ENCODE peak calls at places on chromosomes 12 and 14, in nine cellular contexts. Z, L, Y, K, H, X, S, B and R are unnamed samples.

GRCh38 chr12:75705749-75706719 is 194.6 kb upstream of the KRR1 start:
- DNase-seq in Z (peak), L (peak), Y (peak), K (peak), H (no peak), X (no peak), S (peak), B (no peak), R (no peak)

GRCh38 chr14:22513066-22513812 is 75.8 kb downstream of the DAD1 start:
- DNase-seq in Z (no peak), L (no peak), Y (no peak), K (no peak), H (no peak), X (no peak), S (no peak), B (no peak), R (no peak)

GRCh38 chr14:63287661-63288483 is 30.9 kb downstream of the GPHB5 start:
- DNase-seq in Z (no peak), L (no peak), Y (no peak), K (peak), H (no peak), X (no peak), S (no peak), B (no peak), R (no peak)

GRCh38 chr14:31122098-31122611 is 85.4 kb downstream of the HECTD1 start:
- DNase-seq in Z (no peak), L (no peak), Y (no peak), K (peak), H (no peak), X (no peak), S (no peak), B (no peak), R (no peak)

GRCh38 chr12:42450248-42450647 is 124.3 kb downstream of the PPHLN1 start:
- DNase-seq in Z (no peak), L (no peak), Y (peak), K (peak), H (no peak), X (no peak), S (no peak), B (no peak), R (no peak)

GRCh38 chr12:74890237-74890599 is 319.4 kb downstream of the KCNC2 start:
- DNase-seq in Z (peak), L (no peak), Y (peak), K (peak), H (peak), X (no peak), S (peak), B (no peak), R (peak)

GRCh38 chr14:32358781-32359180 is 29.7 kb downstream of the AKAP6 start:
- DNase-seq in Z (no peak), L (no peak), Y (no peak), K (no peak), H (peak), X (no peak), S (no peak), B (peak), R (no peak)

GRCh38 chr14:67863223-67863622 is 43.6 kb downstream of the RAD51B start:
- DNase-seq in Z (no peak), L (no peak), Y (peak), K (no peak), H (no peak), X (no peak), S (no peak), B (no peak), R (no peak)

GRCh38 chr12:54949041-54949721 is 35.4 kb downstream of the TESPA1 start:
- DNase-seq in Z (no peak), L (no peak), Y (no peak), K (no peak), H (no peak), X (no peak), S (no peak), B (no peak), R (no peak)

GRCh38 chr12:109153711-109154434 is 37.5 kb downstream of the ACACB start:
- DNase-seq in Z (peak), L (peak), Y (no peak), K (no peak), H (peak), X (no peak), S (no peak), B (peak), R (peak)

GRCh38 chr12:795305-795704 is 42.9 kb downstream of the WNK1 start:
- DNase-seq in Z (no peak), L (no peak), Y (no peak), K (no peak), H (no peak), X (no peak), S (no peak), B (no peak), R (no peak)

GRCh38 chr12:131432532-131433260 is 278.2 kb upstream of the SFSWAP start:
- DNase-seq in Z (no peak), L (no peak), Y (no peak), K (no peak), H (no peak), X (peak), S (no peak), B (peak), R (no peak)

GRCh38 chr12:5184159-5184558 is 140.5 kb downstream of the KCNA5 start:
- DNase-seq in Z (no peak), L (no peak), Y (no peak), K (peak), H (peak), X (no peak), S (no peak), B (no peak), R (no peak)

GRCh38 chr14:64800000-64800399 is 79.7 kb downstream of the SPTB start:
- DNase-seq in Z (peak), L (peak), Y (peak), K (peak), H (peak), X (peak), S (peak), B (peak), R (peak)

GRCh38 chr14:89848165-89848564 is 106.4 kb downstream of the EFCAB11 start:
- DNase-seq in Z (no peak), L (no peak), Y (no peak), K (peak), H (peak), X (no peak), S (no peak), B (no peak), R (no peak)

GRCh38 chr14:100665518-100666032 is 61.1 kb upstream of the DLK1 start:
- DNase-seq in Z (peak), L (no peak), Y (peak), K (peak), H (no peak), X (no peak), S (no peak), B (no peak), R (no peak)

GRCh38 chr12:104510145-104510872 is 53.6 kb downstream of the CHST11 start:
- DNase-seq in Z (no peak), L (no peak), Y (no peak), K (no peak), H (no peak), X (no peak), S (no peak), B (no peak), R (no peak)

GRCh38 chr14:77099425-77100167 is 1.5 kb downstream of the CIPC start:
- DNase-seq in Z (peak), L (no peak), Y (peak), K (peak), H (no peak), X (no peak), S (no peak), B (no peak), R (no peak)

GRCh38 chr12:89280833-89281533 is 71.3 kb downstream of the DUSP6 start:
- DNase-seq in Z (no peak), L (no peak), Y (peak), K (no peak), H (no peak), X (no peak), S (no peak), B (peak), R (peak)

GRCh38 chr12:40086471-40086870 is 19.4 kb downstream of the SLC2A13 start:
- DNase-seq in Z (no peak), L (no peak), Y (no peak), K (no peak), H (no peak), X (no peak), S (no peak), B (no peak), R (no peak)

GRCh38 chr14:59919582-59920377 is at the start of gene LRRC9:
- DNase-seq in Z (peak), L (peak), Y (no peak), K (peak), H (peak), X (peak), S (no peak), B (peak), R (no peak)

GRCh38 chr12:47736877-47737676 is 11.8 kb upstream of the ENDOU start:
- DNase-seq in Z (peak), L (peak), Y (no peak), K (peak), H (no peak), X (no peak), S (no peak), B (no peak), R (no peak)

GRCh38 chr12:25957898-25958253 is 606 bp upstream of the RASSF8 start:
- DNase-seq in Z (no peak), L (no peak), Y (peak), K (peak), H (peak), X (no peak), S (no peak), B (no peak), R (peak)

GRCh38 chr12:16513231-16513630 is 92.7 kb downstream of the LMO3 start:
- DNase-seq in Z (no peak), L (no peak), Y (no peak), K (no peak), H (no peak), X (no peak), S (no peak), B (no peak), R (no peak)

GRCh38 chr12:45213107-45213506 is 2.8 kb upstream of the ANO6 start:
- DNase-seq in Z (no peak), L (no peak), Y (no peak), K (no peak), H (no peak), X (no peak), S (no peak), B (no peak), R (no peak)

GRCh38 chr12:4148418-4149056 is 125.0 kb upstream of the CCND2 start:
- DNase-seq in Z (no peak), L (no peak), Y (no peak), K (no peak), H (no peak), X (peak), S (no peak), B (no peak), R (peak)

GRCh38 chr14:42130809-42131208 is 524.1 kb downstream of the LRFN5 start:
- DNase-seq in Z (no peak), L (no peak), Y (peak), K (peak), H (no peak), X (no peak), S (no peak), B (no peak), R (no peak)

GRCh38 chr14:99395904-99396530 is 84.6 kb downstream of the SETD3 start:
- DNase-seq in Z (no peak), L (no peak), Y (peak), K (peak), H (no peak), X (no peak), S (peak), B (no peak), R (no peak)

GRCh38 chr14:95662376-95663186 is 23.6 kb upstream of the TCL1B start:
- DNase-seq in Z (peak), L (no peak), Y (no peak), K (peak), H (no peak), X (peak), S (no peak), B (no peak), R (peak)

GRCh38 chr14:105064721-105065143 is 498 bp downstream of the GPR132 start:
- DNase-seq in Z (peak), L (peak), Y (peak), K (peak), H (no peak), X (no peak), S (no peak), B (peak), R (peak)

GRCh38 chr14:60862283-60862682 is 118.6 kb downstream of the TRMT5 start:
- DNase-seq in Z (peak), L (no peak), Y (peak), K (no peak), H (no peak), X (no peak), S (no peak), B (no peak), R (no peak)

GRCh38 chr12:119615518-119616475 is 22.2 kb downstream of the TMEM233 start:
- DNase-seq in Z (no peak), L (no peak), Y (no peak), K (peak), H (no peak), X (no peak), S (no peak), B (no peak), R (no peak)
- TF ChIP-seq EZH2phosphoT487 in Z (no peak), L (no peak), Y (no peak), K (no peak), H (no peak), X (no peak), S (no peak), B (no peak), R (no peak)

GRCh38 chr12:10363665-10363921 is 26.2 kb downstream of the KLRK1 start:
- DNase-seq in Z (no peak), L (no peak), Y (no peak), K (no peak), H (no peak), X (no peak), S (no peak), B (no peak), R (no peak)

GRCh38 chr12:10362325-10362724 is 27.5 kb downstream of the KLRK1 start:
- DNase-seq in Z (no peak), L (no peak), Y (no peak), K (no peak), H (no peak), X (no peak), S (no peak), B (no peak), R (no peak)

GRCh38 chr12:10361084-10361483 is 28.8 kb downstream of the KLRK1 start:
- DNase-seq in Z (no peak), L (no peak), Y (peak), K (no peak), H (peak), X (no peak), S (no peak), B (no peak), R (no peak)

GRCh38 chr12:10362828-10363664 is 26.8 kb downstream of the KLRK1 start:
- DNase-seq in Z (no peak), L (no peak), Y (no peak), K (peak), H (peak), X (no peak), S (no peak), B (no peak), R (no peak)

DNA sequence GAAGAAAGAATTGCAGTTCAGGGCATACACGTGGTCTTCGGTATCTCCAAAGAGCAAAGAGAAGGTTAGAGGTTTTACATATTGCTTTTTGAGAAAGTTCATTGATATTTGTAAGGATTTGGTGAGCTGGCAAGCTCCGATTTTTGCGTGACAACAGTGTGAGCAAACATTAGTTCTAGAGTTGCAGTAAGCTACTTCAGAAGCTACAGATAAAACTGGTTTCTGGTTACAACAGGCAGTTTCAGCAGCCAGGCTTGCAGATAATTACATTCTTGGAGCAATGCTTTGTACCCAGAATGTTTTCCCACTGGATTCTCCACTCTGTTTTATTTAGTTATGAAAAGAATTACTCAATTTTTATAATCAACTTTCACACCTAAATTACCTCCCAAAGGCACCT is 28.2 kb downstream of the KLRK1 start:
- DNase-seq in Z (peak), L (no peak), Y (peak), K (peak), H (no peak), X (no peak), S (no peak), B (no peak), R (no peak)
- TF ChIP-seq EZH2phosphoT487 in Z (no peak), L (no peak), Y (no peak), K (no peak), H (no peak), X (no peak), S (no peak), B (no peak), R (no peak)

GRCh38 chr12:83821967-83822366 is 1090.6 kb downstream of the SLC6A15 start:
- DNase-seq in Z (no peak), L (no peak), Y (no peak), K (peak), H (no peak), X (no peak), S (no peak), B (no peak), R (no peak)

GRCh38 chr12:83827860-83828259 is 1084.7 kb downstream of the SLC6A15 start:
- DNase-seq in Z (peak), L (no peak), Y (peak), K (no peak), H (peak), X (no peak), S (no peak), B (peak), R (no peak)

GRCh38 chr12:83827193-83827592 is 1085.4 kb downstream of the SLC6A15 start:
- DNase-seq in Z (no peak), L (no peak), Y (no peak), K (no peak), H (no peak), X (no peak), S (no peak), B (no peak), R (no peak)

GRCh38 chr12:83826112-83826511 is 1086.5 kb downstream of the SLC6A15 start:
- DNase-seq in Z (peak), L (peak), Y (peak), K (peak), H (peak), X (peak), S (peak), B (peak), R (peak)

GRCh38 chr12:83823386-83824045 is 1089.1 kb downstream of the SLC6A15 start:
- DNase-seq in Z (peak), L (peak), Y (peak), K (peak), H (peak), X (peak), S (peak), B (peak), R (peak)
- TF ChIP-seq EZH2phosphoT487 in Z (no peak), L (no peak), Y (no peak), K (no peak), H (no peak), X (no peak), S (no peak), B (no peak), R (no peak)

GRCh38 chr12:101795786-101796185 is 35.0 kb downstream of the GNPTAB start:
- DNase-seq in Z (no peak), L (no peak), Y (no peak), K (no peak), H (peak), X (no peak), S (no peak), B (no peak), R (no peak)
- TF ChIP-seq EZH2phosphoT487 in Z (no peak), L (no peak), Y (no peak), K (no peak), H (no peak), X (no peak), S (no peak), B (no peak), R (no peak)